ENCODE peak calls at places on chromosome 12, in five cellular contexts. One of them, this sample, is unnamed.

GRCh38 chr12:51005671-51006070 is 20.5 kb downstream of the SLC11A2 start:
- DNase-seq in astrocyte of the spinal cord: no peak
- DNase-seq in astrocyte: no peak
- DNase-seq in GM20000: no peak
- DNase-seq in transverse colon: no peak
- DNase-seq in this sample: no peak

GRCh38 chr12:101598483-101598882 is 3.7 kb downstream of the MYBPC1 start:
- DNase-seq in transverse colon: no peak
- DNase-seq in astrocyte of the spinal cord: no peak
- DNase-seq in astrocyte: no peak
- DNase-seq in GM20000: no peak
- DNase-seq in this sample: no peak

GRCh38 chr12:24630446-24630845 is 318.5 kb downstream of the BCAT1 start:
- DNase-seq in GM20000: no peak
- DNase-seq in astrocyte: no peak
- DNase-seq in astrocyte of the spinal cord: no peak
- DNase-seq in transverse colon: no peak
- DNase-seq in this sample: no peak

GRCh38 chr12:117860111-117860510 is 108.7 kb downstream of the KSR2 start:
- DNase-seq in transverse colon: no peak
- DNase-seq in GM20000: no peak
- DNase-seq in astrocyte: no peak
- DNase-seq in astrocyte of the spinal cord: no peak
- DNase-seq in this sample: no peak

GRCh38 chr12:6279631-6280030 is 30.9 kb upstream of the PLEKHG6 start:
- DNase-seq in astrocyte: no peak
- DNase-seq in astrocyte of the spinal cord: no peak
- DNase-seq in GM20000: no peak
- DNase-seq in transverse colon: no peak
- DNase-seq in this sample: no peak

GRCh38 chr12:59972941-59973340 is 377.1 kb downstream of the SLC16A7 start:
- DNase-seq in astrocyte: peak
- DNase-seq in GM20000: no peak
- DNase-seq in astrocyte of the spinal cord: peak
- DNase-seq in transverse colon: no peak
- DNase-seq in this sample: peak

GRCh38 chr12:106645074-106645421 is 62.2 kb downstream of the RFX4 start:
- DNase-seq in astrocyte: peak
- DNase-seq in transverse colon: peak
- DNase-seq in astrocyte of the spinal cord: peak
- DNase-seq in GM20000: no peak
- DNase-seq in this sample: no peak

GRCh38 chr12:6554168-6554989 is 1.5 kb downstream of the IFFO1 start:
- DNase-seq in astrocyte: peak
- DNase-seq in transverse colon: peak
- DNase-seq in astrocyte of the spinal cord: peak
- DNase-seq in GM20000: peak
- DNase-seq in this sample: no peak

GRCh38 chr12:121128908-121129704 is 3.6 kb upstream of the P2RX7 start:
- DNase-seq in GM20000: peak
- DNase-seq in astrocyte of the spinal cord: peak
- DNase-seq in astrocyte: no peak
- DNase-seq in transverse colon: peak
- DNase-seq in this sample: no peak

GRCh38 chr12:111664510-111664909 is 21.2 kb downstream of the BRAP start:
- DNase-seq in transverse colon: no peak
- DNase-seq in astrocyte: no peak
- DNase-seq in GM20000: no peak
- DNase-seq in astrocyte of the spinal cord: no peak
- DNase-seq in this sample: no peak
- TF ChIP-seq CTCF in transverse colon: no peak
- TF ChIP-seq CTCF in astrocyte: no peak
- TF ChIP-seq CTCF in GM20000: no peak
- TF ChIP-seq CTCF in astrocyte of the spinal cord: no peak
- TF ChIP-seq CTCF in this sample: no peak

GRCh38 chr12:32922546-32923297 is 26.1 kb upstream of the PKP2 start:
- DNase-seq in astrocyte of the spinal cord: no peak
- DNase-seq in transverse colon: no peak
- DNase-seq in GM20000: no peak
- DNase-seq in astrocyte: no peak
- DNase-seq in this sample: no peak

GRCh38 chr12:32920506-32921085 is 24.0 kb upstream of the PKP2 start:
- DNase-seq in GM20000: no peak
- DNase-seq in astrocyte of the spinal cord: peak
- DNase-seq in astrocyte: peak
- DNase-seq in transverse colon: no peak
- DNase-seq in this sample: no peak

GRCh38 chr12:32921397-32921796 is 24.8 kb upstream of the PKP2 start:
- DNase-seq in astrocyte of the spinal cord: peak
- DNase-seq in astrocyte: peak
- DNase-seq in GM20000: no peak
- DNase-seq in transverse colon: no peak
- DNase-seq in this sample: no peak

GRCh38 chr12:32917094-32917611 is 20.6 kb upstream of the PKP2 start:
- DNase-seq in GM20000: no peak
- DNase-seq in astrocyte: peak
- DNase-seq in transverse colon: no peak
- DNase-seq in astrocyte of the spinal cord: peak
- DNase-seq in this sample: no peak

DNA sequence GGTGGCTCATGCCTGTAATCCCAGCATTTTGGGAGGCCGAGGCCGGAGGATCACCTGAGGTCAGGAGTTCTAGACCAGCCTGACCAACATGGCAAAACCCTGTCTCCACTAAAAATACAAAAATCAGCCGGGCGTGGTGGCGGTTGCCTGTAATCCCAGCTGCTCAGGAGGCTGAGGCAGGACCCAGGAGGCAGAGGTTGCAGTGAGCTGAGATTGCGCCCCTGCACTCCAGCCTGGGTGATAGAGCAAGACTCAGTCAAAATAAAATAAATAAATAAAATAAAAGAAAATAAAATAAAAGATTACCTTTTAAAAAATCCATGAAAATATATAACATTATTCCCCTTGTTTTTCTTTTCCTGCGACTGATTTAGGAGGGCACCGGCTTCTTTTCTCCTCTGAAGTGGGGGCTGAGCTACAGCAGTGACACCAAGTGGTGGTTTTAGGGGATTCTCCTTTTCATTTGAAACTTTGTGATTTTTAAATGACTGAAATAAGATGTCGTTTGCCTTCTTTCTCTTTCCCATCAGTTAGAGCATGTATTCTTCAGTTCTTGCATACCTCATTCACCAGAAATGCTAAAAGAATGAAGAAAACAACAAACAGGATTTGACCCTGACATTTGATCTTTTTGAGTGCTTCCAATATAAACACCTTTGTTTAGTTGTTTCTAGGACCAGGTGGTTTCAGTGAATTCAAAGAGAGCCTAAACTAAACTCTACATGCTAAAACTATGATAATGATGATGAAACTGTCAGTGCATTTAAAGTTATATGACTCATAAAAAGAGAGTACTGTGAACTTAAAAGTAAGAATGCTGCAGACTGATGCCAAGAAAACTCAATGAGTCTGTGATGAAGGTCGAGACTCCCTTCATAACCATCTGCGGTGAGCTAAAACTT is 22.6 kb upstream of the PKP2 start:
- DNase-seq in GM20000: no peak
- DNase-seq in astrocyte of the spinal cord: peak
- DNase-seq in transverse colon: no peak
- DNase-seq in astrocyte: peak
- DNase-seq in this sample: no peak
- TF ChIP-seq CTCF in GM20000: no peak
- TF ChIP-seq CTCF in astrocyte of the spinal cord: peak
- TF ChIP-seq CTCF in transverse colon: peak
- TF ChIP-seq CTCF in astrocyte: peak
- TF ChIP-seq CTCF in this sample: peak

DNA sequence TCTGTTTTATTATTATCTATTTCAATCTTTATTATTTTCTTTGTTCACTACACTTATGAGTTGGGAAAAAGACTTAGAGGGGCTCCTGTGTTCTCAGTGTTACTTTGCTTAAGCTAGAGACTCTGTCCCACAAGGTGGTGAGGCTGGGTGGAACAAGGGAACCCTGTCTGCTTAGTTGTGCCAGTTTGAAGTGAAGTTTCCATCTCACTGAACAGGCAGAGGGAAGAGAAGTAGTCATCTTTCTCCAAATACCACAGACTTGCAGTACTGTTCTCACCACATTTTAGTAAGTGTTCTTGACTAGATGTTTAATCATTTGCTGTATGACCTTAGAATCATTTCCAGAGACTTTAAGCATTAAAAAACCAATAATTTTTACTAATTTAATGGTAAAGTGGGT is 195.7 kb upstream of the NEDD1 start:
- DNase-seq in astrocyte of the spinal cord: no peak
- DNase-seq in GM20000: no peak
- DNase-seq in transverse colon: no peak
- DNase-seq in astrocyte: no peak
- DNase-seq in this sample: peak
- TF ChIP-seq CTCF in astrocyte of the spinal cord: no peak
- TF ChIP-seq CTCF in GM20000: no peak
- TF ChIP-seq CTCF in transverse colon: no peak
- TF ChIP-seq CTCF in astrocyte: no peak
- TF ChIP-seq CTCF in this sample: no peak

DNA sequence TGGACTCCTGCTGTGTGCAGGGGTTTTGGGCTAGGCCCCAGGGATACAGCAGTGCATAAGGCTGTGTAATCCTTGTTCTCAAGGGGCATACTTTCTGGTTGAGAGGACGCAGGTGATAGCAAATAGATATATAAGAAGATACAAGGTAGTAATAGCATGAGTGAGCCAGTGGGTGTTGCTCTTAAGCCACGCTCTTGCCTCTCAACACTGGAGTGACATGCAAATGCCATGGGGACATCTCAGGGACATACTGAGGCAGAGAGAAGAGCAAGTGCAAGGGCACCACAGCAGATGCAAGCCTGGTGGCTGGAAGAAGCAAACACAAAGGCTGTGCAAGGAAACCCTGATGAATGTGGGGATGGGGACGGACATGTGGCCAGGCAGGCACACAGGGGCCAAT is 223.3 kb downstream of the CHST11 start:
- DNase-seq in astrocyte of the spinal cord: peak
- DNase-seq in astrocyte: no peak
- DNase-seq in GM20000: peak
- DNase-seq in transverse colon: no peak
- DNase-seq in this sample: no peak
- TF ChIP-seq CTCF in astrocyte of the spinal cord: peak
- TF ChIP-seq CTCF in astrocyte: peak
- TF ChIP-seq CTCF in GM20000: peak
- TF ChIP-seq CTCF in transverse colon: no peak
- TF ChIP-seq CTCF in this sample: peak

DNA sequence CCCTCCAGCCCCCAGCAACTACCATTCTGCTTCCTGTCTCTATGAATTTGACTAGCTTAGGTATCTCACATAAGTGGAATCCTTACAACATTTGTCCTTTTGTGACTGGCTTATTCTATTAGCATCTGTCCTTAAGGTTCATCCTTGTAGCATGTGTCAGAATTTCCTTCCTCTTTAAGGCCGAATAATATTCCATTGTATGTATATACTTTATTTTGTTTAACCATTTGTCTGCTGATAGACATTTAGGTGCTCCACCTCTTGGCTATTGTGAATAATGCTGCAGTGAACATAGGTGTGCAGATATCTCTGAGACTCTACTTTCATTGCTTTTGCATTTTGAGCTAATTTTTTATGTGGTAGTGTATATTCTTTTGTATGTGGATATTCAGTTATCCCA is 75.7 kb downstream of the SPATS2 start:
- DNase-seq in transverse colon: no peak
- DNase-seq in GM20000: no peak
- DNase-seq in astrocyte of the spinal cord: no peak
- DNase-seq in astrocyte: no peak
- DNase-seq in this sample: no peak
- TF ChIP-seq CTCF in transverse colon: no peak
- TF ChIP-seq CTCF in GM20000: no peak
- TF ChIP-seq CTCF in astrocyte of the spinal cord: no peak
- TF ChIP-seq CTCF in astrocyte: no peak
- TF ChIP-seq CTCF in this sample: no peak

GRCh38 chr12:12715128-12715458 is 2.1 kb upstream of the CDKN1B start:
- DNase-seq in astrocyte: no peak
- DNase-seq in astrocyte of the spinal cord: no peak
- DNase-seq in GM20000: no peak
- DNase-seq in transverse colon: no peak
- DNase-seq in this sample: no peak

GRCh38 chr12:12715459-12716150 is 1.6 kb upstream of the CDKN1B start:
- DNase-seq in astrocyte of the spinal cord: peak
- DNase-seq in GM20000: peak
- DNase-seq in transverse colon: peak
- DNase-seq in astrocyte: peak
- DNase-seq in this sample: no peak

GRCh38 chr12:12716151-12716844 is 870 bp upstream of the CDKN1B start:
- DNase-seq in transverse colon: no peak
- DNase-seq in astrocyte: peak
- DNase-seq in GM20000: no peak
- DNase-seq in astrocyte of the spinal cord: peak
- DNase-seq in this sample: no peak

GRCh38 chr12:12713932-12714275 is 3.3 kb upstream of the CDKN1B start:
- DNase-seq in GM20000: no peak
- DNase-seq in transverse colon: no peak
- DNase-seq in astrocyte of the spinal cord: no peak
- DNase-seq in astrocyte: no peak
- DNase-seq in this sample: no peak

GRCh38 chr12:12714276-12715001 is 2.7 kb upstream of the CDKN1B start:
- DNase-seq in astrocyte of the spinal cord: peak
- DNase-seq in astrocyte: peak
- DNase-seq in transverse colon: peak
- DNase-seq in GM20000: peak
- DNase-seq in this sample: no peak
- TF ChIP-seq CTCF in astrocyte of the spinal cord: peak
- TF ChIP-seq CTCF in astrocyte: peak
- TF ChIP-seq CTCF in transverse colon: no peak
- TF ChIP-seq CTCF in GM20000: peak
- TF ChIP-seq CTCF in this sample: peak

This sample was measured in kidney epithelial cell.